ENCODE peak calls at places on chromosomes 4 and X, in seven cellular contexts. L is transverse colon; R is ovary; C is psoas muscle; X is left lung; P is brain microvascular endothelial cell; T is CD8-positive, alpha-beta memory T cell. W is an unnamed sample. For H3K27me3, the result is how much of the 10 kb centered on the place peaks cover.

GRCh38 chrX:66677430-66677829 is 38.6 kb upstream of the EDA2R start:
- DNase-seq in R (no peak), X (no peak), L (no peak), T (no peak), C (no peak), P (peak), W (no peak)

GRCh38 chrX:153568612-153569011 is 30.3 kb downstream of the CCNQ start:
- DNase-seq in T (no peak), P (no peak), C (no peak), R (no peak), X (no peak), L (no peak), W (no peak)

GRCh38 chr4:74000301-74000700 is 1.8 kb upstream of the CXCL5 start:
- DNase-seq in L (no peak), P (no peak), R (no peak), X (no peak), C (no peak), T (no peak), W (no peak)

GRCh38 chrX:19280636-19281035 is 63.1 kb upstream of the PDHA1 start:
- DNase-seq in X (no peak), R (no peak), T (no peak), P (no peak), C (no peak), L (no peak), W (no peak)

GRCh38 chr4:159105761-159106243 is 2.9 kb downstream of the RAPGEF2 start:
- DNase-seq in L (no peak), T (no peak), P (peak), R (no peak), C (no peak), X (no peak), W (no peak)

GRCh38 chr4:71938776-71939175 is 93.0 kb upstream of the NPFFR2 start:
- DNase-seq in L (no peak), P (no peak), T (no peak), C (no peak), R (no peak), X (no peak), W (no peak)

GRCh38 chr4:173288296-173288695 is 45.9 kb downstream of the HMGB2 start:
- DNase-seq in T (peak), P (peak), L (peak), R (no peak), C (no peak), X (peak), W (peak)

GRCh38 chrX:71178908-71179307 is 34.3 kb downstream of the NLGN3 start:
- DNase-seq in C (peak), L (peak), X (peak), P (peak), T (peak), R (peak), W (no peak)

GRCh38 chr4:97720869-97721432 is 422.3 kb downstream of the STPG2 start:
- DNase-seq in R (no peak), P (peak), X (no peak), L (no peak), C (no peak), T (no peak), W (no peak)

GRCh38 chr4:170988446-170988845 is 824.8 kb upstream of the GALNTL6 start:
- DNase-seq in P (no peak), C (no peak), X (no peak), L (no peak), R (no peak), T (no peak), W (no peak)

DNA sequence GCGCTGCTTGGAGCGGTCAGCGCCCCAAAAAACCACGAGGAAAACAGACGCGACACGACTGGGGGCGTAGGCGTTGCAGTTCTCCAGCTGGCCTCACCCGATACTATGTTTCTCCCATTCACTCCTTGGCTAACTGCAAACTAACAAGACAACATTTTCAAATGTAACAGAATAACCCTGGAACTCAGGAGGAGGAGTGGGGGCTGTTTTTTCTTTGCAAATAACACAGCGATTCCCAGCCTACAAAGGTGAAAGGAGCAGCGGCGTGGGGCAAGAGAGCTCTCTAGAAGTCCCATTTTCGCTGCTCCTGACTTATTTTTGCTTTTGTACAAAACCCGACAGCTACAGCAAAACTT is 1.7 kb downstream of the SOX3 start:
- DNase-seq in R (no peak), X (no peak), P (no peak), T (no peak), C (no peak), L (no peak), W (no peak)
- H3K27me3 ChIP-seq in R (under half), X (half or more), P (under half), T (under half), C (half or more), L (half or more), W (under half)

GRCh38 chrX:52821079-52821760 is 10.1 kb downstream of the XAGE5 start:
- DNase-seq in T (no peak), R (no peak), P (no peak), C (no peak), X (no peak), L (no peak), W (no peak)
- H3K27me3 ChIP-seq in T (under half), R (under half), P (under half), C (under half), X (under half), L (under half), W (under half)

GRCh38 chrX:115573172-115573571 is 12.2 kb downstream of the PLS3 start:
- DNase-seq in L (no peak), C (no peak), P (no peak), T (no peak), X (no peak), R (no peak), W (no peak)
- H3K27me3 ChIP-seq in L (under half), C (under half), P (under half), T (under half), X (under half), R (under half), W (under half)

GRCh38 chr4:177696438-177696966 is 254.3 kb upstream of the AGA start:
- DNase-seq in X (no peak), P (no peak), C (no peak), R (no peak), T (no peak), L (no peak), W (no peak)
- H3K27me3 ChIP-seq in X (under half), P (under half), C (under half), R (under half), T (under half), L (under half), W (under half)

GRCh38 chr4:678331-678734 is 4.0 kb downstream of the MYL5 start:
- DNase-seq in P (no peak), C (no peak), L (no peak), X (no peak), R (no peak), T (no peak), W (no peak)

GRCh38 chr4:678765-679481 is 4.6 kb downstream of the MYL5 start:
- DNase-seq in R (no peak), L (no peak), C (no peak), T (no peak), X (no peak), P (no peak), W (no peak)

GRCh38 chr4:680565-680930 is 6.2 kb downstream of the MYL5 start:
- DNase-seq in X (no peak), T (no peak), L (peak), C (no peak), R (no peak), P (no peak), W (no peak)

GRCh38 chr4:680091-680490 is 5.7 kb downstream of the MYL5 start:
- DNase-seq in C (no peak), T (no peak), P (no peak), L (no peak), R (no peak), X (no peak), W (no peak)

GRCh38 chr4:679571-680083 is 5.3 kb downstream of the MYL5 start:
- DNase-seq in P (no peak), C (no peak), L (no peak), T (no peak), R (no peak), X (no peak), W (no peak)
- H3K27me3 ChIP-seq in P (under half), C (under half), L (under half), T (under half), R (under half), X (under half), W (under half)

W was measured in pancreas.